ENCODE peak calls at places on chromosome 20, in five cellular contexts. Q is HepG2, F is K562, E is GM12878, J is H1. U is an unnamed sample.

GRCh38 chr20:25376236-25376635 is 14.4 kb downstream of the ABHD12 start:
- DNase-seq in Q (no peak), F (no peak), E (no peak), J (no peak), U (no peak)

GRCh38 chr20:24117386-24117785 is 128.8 kb upstream of the GGTLC1 start:
- DNase-seq in Q (no peak), F (no peak), E (no peak), J (no peak), U (no peak)

GRCh38 chr20:49666906-49667305 is 46.8 kb downstream of the B4GALT5 start:
- DNase-seq in Q (no peak), F (no peak), E (no peak), J (no peak), U (no peak)

GRCh38 chr20:56359212-56360132 is 698 bp downstream of the FAM210B start:
- DNase-seq in Q (peak; percentile 79), F (peak; percentile 19), E (no peak), J (no peak), U (peak; percentile 65)

GRCh38 chr20:50191566-50192363 is 1.1 kb downstream of the CEBPB start:
- DNase-seq in Q (peak; percentile 42), F (peak; percentile 68), E (no peak), J (no peak), U (peak; percentile 85)

GRCh38 chr20:56428881-56429280 is 16.8 kb downstream of the CASS4 start:
- DNase-seq in Q (no peak), F (no peak), E (no peak), J (no peak), U (no peak)

GRCh38 chr20:43942661-43943285 is 28.1 kb downstream of the TOX2 start:
- DNase-seq in Q (no peak), F (no peak), E (no peak), J (no peak), U (no peak)

GRCh38 chr20:48359692-48360337 is 468.0 kb downstream of the PREX1 start:
- DNase-seq in Q (peak; percentile 54), F (peak; percentile 39), E (peak; percentile 85), J (no peak), U (no peak)

GRCh38 chr20:48841861-48842529 is 14.2 kb upstream of the PREX1 start:
- DNase-seq in Q (no peak), F (peak; percentile 54), E (no peak), J (no peak), U (no peak)

GRCh38 chr20:59010321-59010994 is 3.4 kb upstream of the CTSZ start:
- DNase-seq in Q (no peak), F (no peak), E (no peak), J (no peak), U (no peak)

GRCh38 chr20:59008715-59009336 is 1.8 kb upstream of the CTSZ start:
- DNase-seq in Q (no peak), F (no peak), E (no peak), J (no peak), U (no peak)

GRCh38 chr20:59013959-59014608 is 5.1 kb upstream of the TUBB1 start:
- DNase-seq in Q (no peak), F (no peak), E (no peak), J (no peak), U (no peak)

GRCh38 chr20:59013031-59013951 is 5.9 kb upstream of the TUBB1 start:
- DNase-seq in Q (no peak), F (no peak), E (no peak), J (no peak), U (no peak)

DNA sequence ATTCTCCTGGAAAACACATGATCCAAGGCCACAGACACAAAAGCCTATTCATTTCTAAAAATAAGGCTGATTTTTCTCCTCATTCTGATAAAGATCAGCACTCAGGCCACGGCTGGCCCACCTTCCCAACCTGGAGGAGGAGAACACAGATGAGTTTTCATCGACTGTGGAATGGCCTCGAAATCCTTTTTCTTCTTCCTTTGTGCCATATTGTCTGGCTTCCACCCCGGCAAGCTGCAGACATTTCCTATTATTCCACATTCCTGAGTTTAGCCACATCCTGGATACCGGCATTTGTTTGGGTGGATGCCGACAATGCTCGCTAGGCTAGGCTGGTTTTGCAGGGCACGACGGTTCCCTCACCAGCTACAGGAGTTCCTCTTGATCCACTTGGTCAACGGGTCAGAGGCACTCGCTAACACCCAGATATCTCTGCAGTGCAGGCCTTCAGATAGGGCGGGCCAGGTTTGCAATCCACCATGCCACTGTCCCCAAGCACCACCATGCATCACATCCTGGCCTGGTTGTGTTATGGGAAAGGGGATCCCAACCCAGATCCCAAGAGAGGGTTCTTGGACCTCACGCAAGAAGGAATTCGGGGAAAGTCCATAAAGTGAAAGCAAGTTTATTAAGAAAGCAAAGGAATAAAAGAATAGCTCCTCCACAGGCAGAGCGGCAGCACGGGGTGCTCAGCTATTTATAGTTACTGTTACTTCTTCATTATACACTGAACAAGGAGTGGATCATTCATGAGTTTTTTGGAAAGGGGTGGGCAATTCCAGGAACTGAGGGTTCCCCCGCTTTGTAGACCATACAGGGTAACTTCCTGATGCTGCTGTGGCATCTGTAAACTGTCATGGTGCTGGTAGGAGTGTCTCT is 4.2 kb upstream of the CTSZ start:
- DNase-seq in Q (peak; percentile 78), F (no peak), E (no peak), J (no peak), U (no peak)
- H2AFZ ChIP-seq in Q (no peak overlapping the region), F (peak overlapping the region; percentile 84), E (no peak overlapping the region), J (no peak overlapping the region), U (peak overlapping the region; percentile 64)

GRCh38 chr20:31968299-31969126 is 562 bp downstream of the XKR7 start:
- DNase-seq in Q (peak; percentile 64), F (peak; percentile 96), E (no peak), J (peak; percentile 77), U (peak; percentile 81)
- TF ChIP-seq EP300 in Q (no peak), F (no peak), E (no peak), J (no peak), U (no peak)

DNA sequence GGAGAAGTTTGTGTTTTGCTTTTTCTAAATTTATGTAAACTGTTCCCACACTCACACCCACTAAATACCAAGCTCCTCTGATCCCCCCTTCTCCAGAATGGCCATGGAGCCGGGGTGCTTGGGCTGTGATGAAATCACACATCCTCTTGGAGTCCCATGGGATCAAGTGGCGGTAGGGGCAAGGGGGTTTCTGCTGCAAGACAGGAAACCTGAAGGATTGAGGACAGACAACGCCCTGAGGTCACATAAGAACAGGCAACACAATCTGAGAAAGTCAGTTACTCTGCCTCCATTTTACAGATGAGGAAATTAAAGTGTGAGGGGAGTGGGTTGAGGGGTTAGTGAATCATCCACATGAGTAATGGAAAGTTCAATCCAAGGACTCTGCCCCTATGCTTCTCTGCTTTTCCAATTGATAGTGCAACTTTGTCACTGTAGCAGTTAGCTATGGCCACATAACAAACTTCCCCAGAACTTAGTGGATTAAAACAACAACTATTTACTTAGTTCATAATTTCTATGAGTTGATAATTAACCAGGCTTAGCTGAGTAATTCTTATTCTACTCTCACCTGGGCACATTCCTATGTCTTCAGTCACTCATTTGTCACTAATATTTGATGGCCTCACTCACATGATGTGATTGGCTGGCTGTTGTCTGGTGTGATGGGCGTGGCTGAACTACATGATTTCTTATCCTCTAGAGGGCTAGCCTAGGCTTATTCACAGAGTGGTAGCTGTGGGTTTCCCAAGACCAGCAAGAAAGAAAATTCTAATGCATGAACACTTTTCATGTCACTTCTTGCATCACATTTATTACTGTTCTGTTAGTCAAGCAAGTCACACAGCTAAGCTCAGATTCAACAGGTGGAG is 311.1 kb upstream of the RNF24 start:
- DNase-seq in Q (no peak), F (no peak), E (no peak), J (no peak), U (no peak)
- H2AFZ ChIP-seq in Q (no peak overlapping the region), F (no peak overlapping the region), E (no peak overlapping the region), J (no peak overlapping the region), U (no peak overlapping the region)

GRCh38 chr20:62623488-62624324 is 18.6 kb upstream of the SLCO4A1 start:
- DNase-seq in Q (peak; percentile 98), F (peak; percentile 99), E (peak; percentile 71), J (no peak), U (peak; percentile 93)
- TF ChIP-seq EP300 in Q (peak; percentile 16), F (no peak), E (no peak), J (no peak), U (no peak)

DNA sequence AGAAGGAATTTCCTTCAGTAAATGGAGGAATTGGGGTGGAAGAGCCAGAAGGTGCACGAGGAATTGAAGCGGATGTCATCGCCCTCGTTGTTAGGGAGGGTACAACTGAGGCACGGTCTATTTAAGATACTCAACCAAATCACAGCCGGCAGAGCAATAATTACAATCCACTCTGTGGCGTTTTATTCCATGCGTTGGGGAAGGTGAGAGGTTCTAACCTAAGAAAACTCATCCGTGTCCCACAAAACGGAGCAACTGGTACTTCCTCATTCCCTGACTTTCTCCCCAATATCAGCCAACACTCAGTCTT is 802 bp upstream of the RRBP1 start:
- DNase-seq in Q (no peak), F (no peak), E (no peak), J (no peak), U (no peak)
- H2AFZ ChIP-seq in Q (no peak overlapping the region), F (peak overlapping the region; percentile 96), E (peak overlapping the region; percentile 98), J (peak overlapping the region; percentile 87), U (peak overlapping the region; percentile 89)

DNA sequence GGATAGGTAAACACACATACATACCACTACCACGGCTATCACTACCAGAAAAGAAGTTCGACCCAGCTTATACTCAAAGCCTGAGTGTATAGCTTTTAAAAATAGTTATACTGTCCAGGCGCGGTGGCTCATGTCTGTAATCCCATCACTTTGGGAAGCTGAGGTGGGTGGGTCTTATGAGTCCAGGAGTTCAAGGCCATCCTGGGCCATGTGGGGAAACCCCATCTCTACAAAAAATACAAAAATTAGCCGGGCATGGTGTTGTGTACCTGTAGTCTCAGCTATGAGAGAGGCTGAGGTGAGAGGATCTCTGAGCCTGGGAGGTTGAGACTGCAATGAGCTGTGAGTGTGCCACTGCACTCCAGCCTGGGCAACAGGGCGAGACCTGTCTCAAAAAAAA is 32.9 kb downstream of the NKX2-4 start:
- DNase-seq in Q (peak; percentile 73), F (no peak), E (no peak), J (no peak), U (no peak)
- TF ChIP-seq EP300 in Q (no peak), F (no peak), E (no peak), J (no peak), U (no peak)